ENCODE peak calls at places on chromosomes 7 and 10, in seven cellular contexts. N, X, K, M, P, F and I are unnamed samples.

GRCh38 chr7:30926323-30926722 is 14.7 kb downstream of the AQP1 start:
- DNase-seq in N (no peak), X (no peak), K (peak), M (no peak), P (no peak), F (peak), I (no peak)

GRCh38 chr10:114634607-114634974 is 23.5 kb downstream of the ABLIM1 start:
- DNase-seq in N (peak), X (peak), K (peak), M (peak), P (peak), F (peak), I (peak)

GRCh38 chr7:115827305-115828045 is 203.1 kb downstream of the TFEC start:
- DNase-seq in N (no peak), X (no peak), K (no peak), M (no peak), P (no peak), F (no peak), I (no peak)

GRCh38 chr10:17354781-17355180 is 99.6 kb downstream of the ST8SIA6 start:
- DNase-seq in N (no peak), X (peak), K (no peak), M (no peak), P (no peak), F (no peak), I (no peak)

GRCh38 chr10:102422586-102423129 is 2.0 kb downstream of the FBXL15 start:
- DNase-seq in N (peak), X (peak), K (peak), M (peak), P (peak), F (peak), I (peak)

GRCh38 chr10:97573672-97574071 is 1.1 kb downstream of the ANKRD2 start:
- DNase-seq in N (no peak), X (no peak), K (no peak), M (no peak), P (no peak), F (no peak), I (no peak)

GRCh38 chr10:113612154-113612553 is 51.7 kb downstream of the NRAP start:
- DNase-seq in N (no peak), X (no peak), K (no peak), M (no peak), P (no peak), F (peak), I (no peak)

GRCh38 chr7:137304624-137305235 is 38.8 kb downstream of the PTN start:
- DNase-seq in N (no peak), X (peak), K (no peak), M (no peak), P (no peak), F (no peak), I (no peak)

GRCh38 chr7:131034166-131034881 is 293.4 kb upstream of the MKLN1 start:
- DNase-seq in N (no peak), X (no peak), K (no peak), M (peak), P (no peak), F (peak), I (no peak)

GRCh38 chr7:106609416-106609815 is 51.5 kb downstream of the CCDC71L start:
- DNase-seq in N (no peak), X (peak), K (no peak), M (no peak), P (no peak), F (no peak), I (peak)

GRCh38 chr7:19674266-19674960 is 34.4 kb downstream of the POLR1F start:
- DNase-seq in N (no peak), X (peak), K (no peak), M (no peak), P (no peak), F (no peak), I (peak)

GRCh38 chr7:80900583-80901576 is 18.0 kb downstream of the SEMA3C start:
- DNase-seq in N (no peak), X (peak), K (no peak), M (no peak), P (no peak), F (no peak), I (no peak)

GRCh38 chr7:115122388-115122787 is 200.5 kb downstream of the MDFIC start:
- DNase-seq in N (no peak), X (no peak), K (no peak), M (no peak), P (no peak), F (no peak), I (no peak)

GRCh38 chr7:106779877-106780276 is 85.2 kb upstream of the PIK3CG start:
- DNase-seq in N (no peak), X (no peak), K (no peak), M (no peak), P (peak), F (peak), I (no peak)

GRCh38 chr10:72251635-72252034 is 22.1 kb upstream of the DDIT4 start:
- DNase-seq in N (no peak), X (no peak), K (no peak), M (no peak), P (no peak), F (no peak), I (no peak)

GRCh38 chr7:151754142-151754590 is 122.7 kb downstream of the PRKAG2 start:
- DNase-seq in N (peak), X (peak), K (peak), M (peak), P (peak), F (peak), I (peak)

GRCh38 chr10:3122034-3122433 is 50.5 kb downstream of the PITRM1 start:
- DNase-seq in N (no peak), X (no peak), K (no peak), M (no peak), P (no peak), F (no peak), I (no peak)

GRCh38 chr7:16428672-16429071 is 7.3 kb upstream of the CRPPA start:
- DNase-seq in N (no peak), X (peak), K (no peak), M (no peak), P (no peak), F (no peak), I (peak)

GRCh38 chr7:46586406-46586805 is 665.3 kb upstream of the IGFBP3 start:
- DNase-seq in N (no peak), X (no peak), K (no peak), M (no peak), P (no peak), F (no peak), I (no peak)

GRCh38 chr10:69786791-69787190 is 14.9 kb upstream of the COL13A1 start:
- DNase-seq in N (no peak), X (peak), K (no peak), M (no peak), P (no peak), F (no peak), I (peak)

GRCh38 chr10:74208081-74208480 is 57.1 kb downstream of the ADK start:
- DNase-seq in N (no peak), X (no peak), K (no peak), M (no peak), P (no peak), F (peak), I (no peak)

GRCh38 chr7:157436763-157437480 is 100.1 kb downstream of the DNAJB6 start:
- DNase-seq in N (no peak), X (peak), K (peak), M (no peak), P (no peak), F (no peak), I (no peak)

GRCh38 chr10:28533571-28534304 is 820 bp downstream of the WAC start:
- DNase-seq in N (peak), X (peak), K (peak), M (peak), P (peak), F (peak), I (peak)

GRCh38 chr10:124577651-124578050 is 116.0 kb downstream of the LHPP start:
- DNase-seq in N (no peak), X (no peak), K (peak), M (no peak), P (no peak), F (no peak), I (no peak)

GRCh38 chr7:19932549-19933249 is 159.3 kb upstream of the TMEM196 start:
- DNase-seq in N (no peak), X (no peak), K (no peak), M (no peak), P (no peak), F (peak), I (no peak)

GRCh38 chr7:101243786-101244384 is 996 bp downstream of the FIS1 start:
- DNase-seq in N (no peak), X (peak), K (no peak), M (no peak), P (peak), F (peak), I (peak)

GRCh38 chr10:86664370-86665217 is 3.7 kb upstream of the LDB3 start:
- DNase-seq in N (peak), X (no peak), K (no peak), M (no peak), P (no peak), F (peak), I (no peak)

GRCh38 chr7:48389977-48390376 is 218.7 kb downstream of the ABCA13 start:
- DNase-seq in N (no peak), X (peak), K (no peak), M (no peak), P (no peak), F (peak), I (peak)

GRCh38 chr7:2092279-2092678 is 140.5 kb downstream of the MAD1L1 start:
- DNase-seq in N (no peak), X (no peak), K (no peak), M (no peak), P (no peak), F (no peak), I (no peak)

GRCh38 chr7:137626469-137627067 is 220.2 kb downstream of the DGKI start:
- DNase-seq in N (no peak), X (peak), K (no peak), M (no peak), P (peak), F (peak), I (peak)

DNA sequence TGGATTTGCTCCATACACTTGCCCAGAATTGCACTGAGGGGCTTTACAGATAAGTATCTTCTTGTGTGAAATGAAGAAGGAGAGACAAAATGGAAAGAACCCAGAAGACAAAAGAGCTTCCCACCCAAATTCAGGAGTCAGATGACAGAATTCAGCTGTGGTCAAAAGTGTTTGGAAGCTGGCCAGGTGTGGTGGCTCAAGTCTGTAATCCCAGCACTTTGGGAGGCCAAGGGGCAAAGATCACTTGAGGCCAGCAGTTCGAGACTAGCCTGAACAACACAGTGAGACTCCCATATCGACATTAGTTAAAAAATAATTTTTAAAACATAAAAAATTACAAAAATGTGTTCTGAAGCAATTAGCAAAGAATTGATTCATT is 27.1 kb downstream of the DUSP5 start:
- DNase-seq in N (no peak), X (no peak), K (no peak), M (no peak), P (no peak), F (no peak), I (no peak)
- H3K27ac ChIP-seq in N (no peak), X (no peak), K (no peak), M (no peak), P (peak), F (no peak), I (no peak)

DNA sequence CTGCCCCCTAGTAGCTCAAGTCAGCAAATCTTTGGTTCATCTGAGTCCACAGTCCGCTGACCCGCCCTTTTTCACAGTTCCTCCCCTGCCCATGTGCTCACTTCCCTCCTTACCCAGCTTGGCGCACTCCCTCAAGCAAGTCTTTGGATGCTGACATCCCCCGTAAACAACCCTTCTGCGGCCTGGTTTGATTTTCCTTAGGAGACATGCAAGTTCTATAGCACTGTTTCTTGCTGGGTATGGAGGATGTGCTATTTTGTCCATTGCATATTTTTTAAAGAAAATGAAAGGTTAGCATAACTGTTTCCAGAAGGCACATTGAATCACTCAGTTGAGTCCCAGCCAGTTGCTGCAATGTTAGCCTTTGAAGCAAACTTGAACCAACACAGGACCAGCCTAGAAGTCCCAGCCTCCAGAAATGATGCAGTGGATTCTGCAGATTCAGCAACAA is 38.2 kb downstream of the HTRA1 start:
- DNase-seq in N (no peak), X (peak), K (peak), M (no peak), P (no peak), F (peak), I (no peak)
- TF ChIP-seq CTCF in N (no peak), X (no peak), K (no peak), M (no peak), P (no peak), F (no peak), I (no peak)

DNA sequence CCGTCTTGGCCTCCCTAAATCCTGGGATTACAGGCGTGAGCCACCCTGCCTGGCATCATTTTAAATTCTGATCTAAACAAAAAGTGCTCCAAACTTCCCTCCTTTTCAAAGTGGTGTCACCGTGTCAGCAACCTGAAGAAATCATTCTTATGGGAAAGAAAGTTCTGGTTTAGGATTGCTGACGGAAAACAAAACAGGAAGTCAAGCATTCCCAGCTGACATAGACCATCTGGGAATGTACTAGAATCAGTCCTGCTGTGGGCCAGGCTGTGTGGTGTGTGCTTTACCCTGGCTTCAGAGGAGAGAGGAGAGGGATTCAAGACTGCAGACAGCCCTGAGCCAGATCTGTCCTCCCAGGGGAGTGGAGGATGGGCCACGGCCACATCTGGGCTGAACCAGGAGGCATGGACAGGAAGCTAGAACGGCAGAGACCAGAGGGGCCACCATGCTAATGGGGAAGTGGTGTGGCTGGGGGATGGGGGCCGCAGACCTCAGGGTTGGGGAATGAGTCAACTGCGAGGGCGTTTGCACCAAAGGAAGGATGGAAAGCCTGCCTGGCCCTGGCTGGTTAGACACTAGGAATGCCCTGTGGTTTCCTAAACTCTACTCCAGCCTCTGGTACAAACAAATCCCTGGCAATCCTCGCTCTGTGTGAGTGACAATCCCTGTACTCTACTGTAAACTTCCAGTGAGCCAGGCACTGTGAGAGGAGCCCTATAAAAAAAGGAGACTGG is 16.7 kb upstream of the CLIP2 start:
- DNase-seq in N (peak), X (peak), K (peak), M (peak), P (no peak), F (peak), I (peak)
- H3K4me3 ChIP-seq in N (no peak), X (no peak), K (no peak), M (no peak), P (no peak), F (no peak), I (no peak)

DNA sequence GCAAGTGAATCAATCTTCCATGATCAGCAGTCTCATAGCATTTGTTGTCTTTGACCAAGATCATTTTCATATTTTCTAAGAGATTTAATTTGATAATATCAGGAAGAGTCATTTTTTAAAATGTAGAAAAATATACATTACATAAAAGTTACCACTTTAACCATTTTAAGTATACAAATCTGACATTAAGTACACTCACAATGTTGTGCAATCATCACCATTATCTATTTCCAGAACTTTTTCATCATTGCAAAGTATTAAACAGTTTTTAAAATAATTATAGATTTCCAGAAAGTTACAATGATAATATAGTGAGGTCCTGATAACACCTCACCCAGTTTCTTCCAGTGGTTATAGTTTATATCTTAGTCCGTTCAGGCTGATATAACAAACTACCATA is 222.5 kb upstream of the RHOBTB1 start:
- DNase-seq in N (no peak), X (no peak), K (no peak), M (no peak), P (no peak), F (no peak), I (no peak)
- H3K27ac ChIP-seq in N (peak), X (no peak), K (no peak), M (no peak), P (no peak), F (no peak), I (no peak)

GRCh38 chr7:125316451-125316850 is 386.8 kb upstream of the POT1 start:
- DNase-seq in N (no peak), X (peak), K (no peak), M (no peak), P (no peak), F (peak), I (peak)
- TF ChIP-seq CTCF in N (no peak), X (no peak), K (no peak), M (no peak), P (no peak), F (peak), I (peak)

GRCh38 chr7:128827971-128828711 is 2.1 kb upstream of the FLNC start:
- DNase-seq in N (peak), X (peak), K (peak), M (no peak), P (no peak), F (no peak), I (peak)

GRCh38 chr7:128830231-128831177 is at the start of gene FLNC:
- DNase-seq in N (peak), X (peak), K (peak), M (peak), P (no peak), F (peak), I (peak)

GRCh38 chr7:128827248-128827958 is 2.8 kb upstream of the FLNC start:
- DNase-seq in N (peak), X (peak), K (peak), M (no peak), P (no peak), F (no peak), I (peak)

GRCh38 chr7:128831178-128831993 is 1.2 kb downstream of the FLNC start:
- DNase-seq in N (peak), X (peak), K (peak), M (peak), P (no peak), F (no peak), I (peak)

DNA sequence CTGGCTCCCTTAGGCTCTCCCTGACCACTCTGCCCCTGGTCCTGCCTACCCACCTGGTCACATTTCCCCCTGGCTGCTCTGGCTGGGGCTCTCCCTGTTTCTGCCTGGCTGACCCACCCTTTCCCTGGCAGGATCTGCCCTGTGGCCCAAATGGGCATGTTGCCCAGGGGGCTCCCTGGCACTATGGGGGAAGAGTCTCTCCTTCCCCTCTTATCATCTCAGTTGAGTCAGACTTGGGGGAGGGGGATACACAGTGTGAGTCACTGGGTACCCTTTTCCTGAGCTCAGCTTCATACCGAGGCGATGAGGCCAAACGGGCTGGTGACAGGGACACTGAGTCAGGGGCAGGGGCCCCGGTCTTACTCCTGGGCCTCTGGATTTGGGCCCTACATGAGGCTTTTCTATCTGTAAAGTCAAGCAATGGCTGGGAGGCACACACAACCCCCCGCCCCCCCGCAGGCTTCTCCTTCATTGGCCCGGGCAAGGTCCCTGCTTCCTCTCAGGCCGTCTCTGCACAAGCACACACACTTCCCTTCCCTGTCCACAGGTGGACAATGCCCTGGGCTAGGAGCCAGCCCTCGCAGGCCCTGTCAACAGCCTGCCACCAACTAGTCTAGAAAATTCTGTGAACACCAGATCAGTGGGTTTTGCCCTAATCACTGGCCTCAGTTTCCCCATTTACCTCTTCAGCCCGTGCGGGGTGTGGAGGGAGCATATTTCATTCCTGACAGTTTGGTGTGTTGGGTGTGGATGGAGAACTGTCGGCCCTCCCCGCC is 627 bp upstream of the FLNC start:
- DNase-seq in N (peak), X (peak), K (peak), M (no peak), P (no peak), F (peak), I (peak)
- H3K4me3 ChIP-seq in N (peak), X (peak), K (peak), M (peak), P (peak), F (no peak), I (peak)

DNA sequence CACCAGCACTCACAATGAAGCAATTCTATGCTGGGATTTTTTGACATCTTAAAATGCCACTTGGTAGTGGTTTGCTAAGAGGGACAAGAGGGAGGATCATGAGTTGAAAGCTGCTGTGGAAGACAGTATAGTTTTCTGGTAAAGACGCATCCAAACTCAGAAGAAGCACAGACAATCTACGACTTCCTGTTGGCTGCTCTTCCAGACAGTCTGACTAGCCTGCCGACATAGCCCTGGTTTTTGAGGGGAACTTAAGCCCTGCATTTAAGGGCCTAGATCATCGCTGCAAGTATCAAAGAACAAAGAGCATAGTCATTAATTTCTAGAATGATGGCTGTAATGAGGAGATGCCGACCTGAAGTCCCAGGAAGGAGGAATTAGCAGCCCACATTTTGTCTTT is 99.9 kb upstream of the IKZF1 start:
- DNase-seq in N (no peak), X (no peak), K (no peak), M (no peak), P (no peak), F (no peak), I (no peak)
- H3K27ac ChIP-seq in N (no peak), X (no peak), K (no peak), M (no peak), P (no peak), F (no peak), I (no peak)

GRCh38 chr7:82423446-82423845 is 20.1 kb downstream of the CACNA2D1 start:
- DNase-seq in N (no peak), X (no peak), K (no peak), M (no peak), P (no peak), F (no peak), I (no peak)
- TF ChIP-seq CTCF in N (no peak), X (no peak), K (no peak), M (no peak), P (no peak), F (no peak), I (no peak)

GRCh38 chr10:75508814-75509306 is 77.4 kb downstream of the LRMDA start:
- DNase-seq in N (no peak), X (peak), K (no peak), M (no peak), P (no peak), F (no peak), I (no peak)
- H3K4me3 ChIP-seq in N (no peak), X (no peak), K (no peak), M (no peak), P (no peak), F (no peak), I (no peak)